ENCODE peak calls at places on chromosome 11, in five cellular contexts. One of them, this sample, is unnamed.
A peak's percentile ranks its signal among the peaks of the same experiment; 100 is the strongest.

GRCh38 chr11:120680322-120680721 is 168.8 kb downstream of the GRIK4 start:
- DNase-seq in psoas muscle: no peak
- DNase-seq in lower lobe of right lung: no peak
- DNase-seq in body of pancreas: no peak
- DNase-seq in MM.1S: no peak
- DNase-seq in this sample: no peak

GRCh38 chr11:125337836-125338235 is 158.2 kb downstream of the FEZ1 start:
- DNase-seq in psoas muscle: no peak
- DNase-seq in lower lobe of right lung: no peak
- DNase-seq in body of pancreas: no peak
- DNase-seq in MM.1S: no peak
- DNase-seq in this sample: no peak

GRCh38 chr11:130215531-130216220 is 56.1 kb downstream of the ST14 start:
- DNase-seq in psoas muscle: no peak
- DNase-seq in lower lobe of right lung: peak; percentile 42
- DNase-seq in body of pancreas: peak; percentile 18
- DNase-seq in MM.1S: no peak
- DNase-seq in this sample: no peak

GRCh38 chr11:36577859-36578258 is 10.1 kb downstream of the RAG1 start:
- DNase-seq in psoas muscle: no peak
- DNase-seq in lower lobe of right lung: no peak
- DNase-seq in body of pancreas: no peak
- DNase-seq in MM.1S: no peak
- DNase-seq in this sample: peak; percentile 16

GRCh38 chr11:452916-453527 is 2.9 kb downstream of the PTDSS2 start:
- DNase-seq in psoas muscle: no peak
- DNase-seq in lower lobe of right lung: no peak
- DNase-seq in body of pancreas: no peak
- DNase-seq in MM.1S: no peak
- DNase-seq in this sample: no peak

GRCh38 chr11:41394562-41395160 is 64.8 kb downstream of the LRRC4C start:
- DNase-seq in psoas muscle: no peak
- DNase-seq in lower lobe of right lung: no peak
- DNase-seq in body of pancreas: no peak
- DNase-seq in MM.1S: no peak
- DNase-seq in this sample: no peak

GRCh38 chr11:105862736-105863367 is 159.2 kb downstream of the MSANTD4 start:
- DNase-seq in psoas muscle: no peak
- DNase-seq in lower lobe of right lung: no peak
- DNase-seq in body of pancreas: no peak
- DNase-seq in MM.1S: peak; percentile 60
- DNase-seq in this sample: peak; percentile 53

GRCh38 chr11:24298126-24298525 is 198.7 kb upstream of the LUZP2 start:
- DNase-seq in psoas muscle: no peak
- DNase-seq in lower lobe of right lung: no peak
- DNase-seq in body of pancreas: no peak
- DNase-seq in MM.1S: no peak
- DNase-seq in this sample: no peak

GRCh38 chr11:114092953-114093352 is 33.4 kb downstream of the ZBTB16 start:
- DNase-seq in psoas muscle: no peak
- DNase-seq in lower lobe of right lung: no peak
- DNase-seq in body of pancreas: no peak
- DNase-seq in MM.1S: no peak
- DNase-seq in this sample: no peak

GRCh38 chr11:95282337-95282751 is 51.3 kb upstream of the SESN3 start:
- DNase-seq in psoas muscle: no peak
- DNase-seq in lower lobe of right lung: no peak
- DNase-seq in body of pancreas: no peak
- DNase-seq in MM.1S: no peak
- DNase-seq in this sample: no peak

GRCh38 chr11:72641900-72642814 is 32.1 kb downstream of the PDE2A start:
- DNase-seq in psoas muscle: peak; percentile 49
- DNase-seq in lower lobe of right lung: peak; percentile 61
- DNase-seq in body of pancreas: peak; percentile 31
- DNase-seq in MM.1S: peak; percentile 12
- DNase-seq in this sample: no peak

GRCh38 chr11:82494988-82495432 is 238.7 kb downstream of the FAM181B start:
- DNase-seq in psoas muscle: no peak
- DNase-seq in lower lobe of right lung: no peak
- DNase-seq in body of pancreas: peak; percentile 10
- DNase-seq in MM.1S: peak; percentile 56
- DNase-seq in this sample: no peak

GRCh38 chr11:70397336-70397982 is 870 bp upstream of the CTTN start:
- DNase-seq in psoas muscle: no peak
- DNase-seq in lower lobe of right lung: no peak
- DNase-seq in body of pancreas: peak; percentile 30
- DNase-seq in MM.1S: no peak
- DNase-seq in this sample: peak; percentile 2

GRCh38 chr11:131483877-131484276 is 113.5 kb downstream of the NTM start:
- DNase-seq in psoas muscle: no peak
- DNase-seq in lower lobe of right lung: no peak
- DNase-seq in body of pancreas: no peak
- DNase-seq in MM.1S: no peak
- DNase-seq in this sample: no peak

GRCh38 chr11:65743928-65744698 is 23.5 kb upstream of the RNASEH2C start:
- DNase-seq in psoas muscle: peak; percentile 21
- DNase-seq in lower lobe of right lung: no peak
- DNase-seq in body of pancreas: peak; percentile 72
- DNase-seq in MM.1S: peak; percentile 62
- DNase-seq in this sample: no peak

GRCh38 chr11:32580967-32581366 is 2.7 kb upstream of the EIF3M start:
- DNase-seq in psoas muscle: no peak
- DNase-seq in lower lobe of right lung: no peak
- DNase-seq in body of pancreas: no peak
- DNase-seq in MM.1S: no peak
- DNase-seq in this sample: no peak

GRCh38 chr11:125360066-125360465 is 136.0 kb downstream of the FEZ1 start:
- DNase-seq in psoas muscle: no peak
- DNase-seq in lower lobe of right lung: no peak
- DNase-seq in body of pancreas: no peak
- DNase-seq in MM.1S: no peak
- DNase-seq in this sample: no peak

GRCh38 chr11:6603287-6604080 is at the start of the genes ILK and RRP8:
- DNase-seq in psoas muscle: peak; percentile 91
- DNase-seq in lower lobe of right lung: peak; percentile 95
- DNase-seq in body of pancreas: peak; percentile 92
- DNase-seq in MM.1S: peak; percentile 92
- DNase-seq in this sample: peak; percentile 66
- TF ChIP-seq CTCF in psoas muscle: peak; percentile 19
- TF ChIP-seq CTCF in lower lobe of right lung: peak; percentile 27
- TF ChIP-seq CTCF in body of pancreas: no peak
- TF ChIP-seq CTCF in MM.1S: no peak
- TF ChIP-seq CTCF in this sample: peak; percentile 18

DNA sequence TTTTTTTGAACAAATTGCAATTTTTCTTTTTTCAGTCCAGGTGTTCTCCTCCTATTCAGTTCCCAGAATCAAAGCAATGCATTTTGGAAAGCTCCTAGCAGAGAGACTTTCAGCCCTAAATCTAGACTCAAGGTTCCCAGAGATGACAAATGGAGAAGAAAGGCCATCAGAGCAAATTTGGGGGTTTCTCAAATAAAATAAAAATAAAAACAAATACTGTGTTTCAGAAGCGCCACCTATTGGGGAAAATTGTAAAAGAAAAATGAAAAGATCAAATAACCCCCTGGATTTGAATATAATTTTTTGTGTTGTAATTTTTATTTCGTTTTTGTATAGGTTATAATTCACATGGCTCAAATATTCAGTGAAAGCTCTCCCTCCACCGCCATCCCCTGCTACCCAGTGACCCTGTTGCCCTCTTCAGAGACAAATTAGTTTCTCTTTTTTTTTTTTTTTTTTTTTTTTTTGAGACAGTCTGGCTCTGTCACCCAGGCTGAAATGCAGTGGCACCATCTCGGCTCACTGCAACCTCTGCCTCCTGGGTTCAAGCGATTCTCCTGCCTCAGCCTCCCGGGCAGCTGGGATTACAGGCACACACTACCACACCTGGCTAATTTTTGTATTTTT is 6.2 kb upstream of the UBE4A start:
- DNase-seq in psoas muscle: no peak
- DNase-seq in lower lobe of right lung: no peak
- DNase-seq in body of pancreas: no peak
- DNase-seq in MM.1S: peak; percentile 33
- DNase-seq in this sample: no peak
- TF ChIP-seq CTCF in psoas muscle: peak; percentile 49
- TF ChIP-seq CTCF in lower lobe of right lung: peak; percentile 62
- TF ChIP-seq CTCF in body of pancreas: peak; percentile 36
- TF ChIP-seq CTCF in MM.1S: peak; percentile 49
- TF ChIP-seq CTCF in this sample: peak; percentile 37

GRCh38 chr11:68380786-68381622 is 68.6 kb downstream of the LRP5 start:
- DNase-seq in psoas muscle: no peak
- DNase-seq in lower lobe of right lung: no peak
- DNase-seq in body of pancreas: no peak
- DNase-seq in MM.1S: no peak
- DNase-seq in this sample: no peak
- TF ChIP-seq CTCF in psoas muscle: no peak
- TF ChIP-seq CTCF in lower lobe of right lung: no peak
- TF ChIP-seq CTCF in body of pancreas: no peak
- TF ChIP-seq CTCF in MM.1S: no peak
- TF ChIP-seq CTCF in this sample: no peak

GRCh38 chr11:97269527-97269926 is 879.7 kb downstream of the JRKL start:
- DNase-seq in psoas muscle: no peak
- DNase-seq in lower lobe of right lung: no peak
- DNase-seq in body of pancreas: no peak
- DNase-seq in MM.1S: no peak
- DNase-seq in this sample: no peak
- TF ChIP-seq CTCF in psoas muscle: peak; percentile 8
- TF ChIP-seq CTCF in lower lobe of right lung: no peak
- TF ChIP-seq CTCF in body of pancreas: no peak
- TF ChIP-seq CTCF in MM.1S: no peak
- TF ChIP-seq CTCF in this sample: peak; percentile 20

GRCh38 chr11:46117842-46118241 is 3.4 kb downstream of the PHF21A start:
- DNase-seq in psoas muscle: no peak
- DNase-seq in lower lobe of right lung: no peak
- DNase-seq in body of pancreas: no peak
- DNase-seq in MM.1S: no peak
- DNase-seq in this sample: no peak
- TF ChIP-seq CTCF in psoas muscle: no peak
- TF ChIP-seq CTCF in lower lobe of right lung: no peak
- TF ChIP-seq CTCF in body of pancreas: no peak
- TF ChIP-seq CTCF in MM.1S: peak; percentile 49
- TF ChIP-seq CTCF in this sample: no peak

GRCh38 chr11:87743002-87743401 is 432.2 kb downstream of the RAB38 start:
- DNase-seq in psoas muscle: no peak
- DNase-seq in lower lobe of right lung: no peak
- DNase-seq in body of pancreas: no peak
- DNase-seq in MM.1S: no peak
- DNase-seq in this sample: no peak
- TF ChIP-seq CTCF in psoas muscle: peak; percentile 35
- TF ChIP-seq CTCF in lower lobe of right lung: peak; percentile 13
- TF ChIP-seq CTCF in body of pancreas: no peak
- TF ChIP-seq CTCF in MM.1S: no peak
- TF ChIP-seq CTCF in this sample: no peak